ENCODE peak calls at places on chromosome 2, in six cellular contexts. R is IMR-90, E is tibial artery, P is sigmoid colon, N is heart left ventricle, Q is PC-9. K is an unnamed sample. For H3K27me3, the result is how much of the 10 kb centered on the place peaks cover.

GRCh38 chr2:69863310-69863709 is 30.4 kb upstream of the SNRNP27 start:
- DNase-seq in N (no peak), Q (no peak), E (no peak), R (no peak), P (no peak), K (no peak)

GRCh38 chr2:101980368-101980767 is 11.4 kb upstream of the IL1R2 start:
- DNase-seq in R (no peak), P (no peak), E (no peak), N (no peak), Q (no peak), K (no peak)

GRCh38 chr2:232783278-232783677 is 6.9 kb upstream of the KCNJ13 start:
- DNase-seq in R (no peak), E (no peak), N (no peak), P (no peak), Q (no peak), K (no peak)

GRCh38 chr2:147538088-147538487 is 306.7 kb upstream of the ACVR2A start:
- DNase-seq in R (peak), E (no peak), P (no peak), Q (no peak), N (no peak), K (peak)

GRCh38 chr2:46825958-46826897 is 89.4 kb downstream of the MCFD2 start:
- DNase-seq in P (no peak), E (peak), Q (no peak), N (no peak), R (peak), K (no peak)

GRCh38 chr2:48578313-48578712 is 39.3 kb upstream of the GTF2A1L start:
- DNase-seq in R (no peak), E (no peak), N (no peak), Q (peak), P (no peak), K (no peak)

GRCh38 chr2:15412309-15412708 is 148.8 kb downstream of the NBAS start:
- DNase-seq in E (no peak), R (no peak), P (no peak), N (no peak), Q (no peak), K (no peak)

GRCh38 chr2:46977899-46978298 is 62.3 kb upstream of the MCFD2 start:
- DNase-seq in R (no peak), Q (no peak), N (no peak), P (no peak), E (no peak), K (no peak)

GRCh38 chr2:98502556-98503335 is 58.1 kb downstream of the INPP4A start:
- DNase-seq in R (peak), E (no peak), N (no peak), Q (peak), P (peak), K (no peak)

GRCh38 chr2:86695053-86695691 is 24.9 kb upstream of the RMND5A start:
- DNase-seq in Q (peak), N (no peak), R (peak), P (no peak), E (no peak), K (no peak)

GRCh38 chr2:19505199-19506136 is 147.0 kb upstream of the OSR1 start:
- DNase-seq in E (no peak), N (no peak), R (no peak), Q (no peak), P (no peak), K (no peak)

GRCh38 chr2:233129351-233129978 is 69.3 kb downstream of the INPP5D start:
- DNase-seq in Q (no peak), N (no peak), E (no peak), P (no peak), R (no peak), K (no peak)

GRCh38 chr2:3453196-3453845 is 66.0 kb downstream of the ADI1 start:
- DNase-seq in E (no peak), N (no peak), R (no peak), Q (no peak), P (no peak), K (no peak)

GRCh38 chr2:144592500-144593256 is 72.8 kb upstream of the ZEB2 start:
- DNase-seq in R (no peak), E (no peak), P (no peak), Q (no peak), N (no peak), K (no peak)

GRCh38 chr2:10629819-10630532 is 59.8 kb downstream of the NOL10 start:
- DNase-seq in E (no peak), Q (no peak), N (no peak), R (no peak), P (no peak), K (no peak)

GRCh38 chr2:232341061-232341738 is 37.4 kb upstream of the ALPP start:
- DNase-seq in N (no peak), Q (no peak), R (no peak), P (peak), E (no peak), K (no peak)

GRCh38 chr2:159362816-159363251 is 76.3 kb upstream of the WDSUB1 start:
- DNase-seq in E (no peak), R (peak), P (no peak), Q (no peak), N (no peak), K (no peak)

GRCh38 chr2:176149484-176150337 is 1.6 kb upstream of the HOXD4 start:
- DNase-seq in N (no peak), R (no peak), P (no peak), Q (no peak), E (no peak), K (no peak)

GRCh38 chr2:190318514-190318913 is 1.1 kb downstream of the HIBCH start:
- DNase-seq in E (no peak), Q (no peak), R (no peak), N (no peak), P (no peak), K (no peak)

DNA sequence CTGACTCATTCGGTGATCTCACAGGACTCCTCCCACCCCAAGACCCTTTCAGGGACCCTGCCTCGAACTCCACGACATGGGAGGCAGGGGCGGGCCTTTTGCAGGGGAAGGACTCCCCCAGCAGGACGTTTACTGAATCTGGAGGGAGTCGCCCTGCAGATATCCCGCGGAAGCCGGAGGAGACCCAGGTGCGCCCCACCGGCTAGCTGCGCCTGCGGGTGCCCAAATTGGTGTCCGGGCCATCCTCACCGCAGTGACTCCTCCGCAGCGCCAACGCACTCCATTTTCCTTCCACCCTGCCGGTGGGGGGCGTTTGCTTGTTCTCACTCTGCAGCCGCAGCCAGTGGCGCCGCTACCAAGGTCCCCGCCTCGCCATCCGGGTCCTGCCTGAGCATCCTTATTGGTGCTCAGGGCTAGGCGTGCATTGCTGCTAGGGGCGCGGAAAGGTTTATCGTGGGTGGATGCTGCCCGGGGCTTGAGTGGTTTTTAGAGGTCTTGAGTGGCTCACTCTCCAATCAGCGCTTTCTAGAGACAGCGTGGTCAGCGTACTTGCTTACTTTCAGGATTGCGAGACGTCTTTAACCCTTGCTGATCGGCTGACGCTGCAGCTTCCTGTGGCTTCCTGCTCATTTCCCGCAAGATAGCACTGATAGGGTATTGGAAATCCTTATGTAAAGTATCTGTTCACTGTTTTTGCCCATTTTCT is 81.4 kb downstream of the BIN1 start:
- DNase-seq in R (peak), E (peak), Q (no peak), P (peak), N (peak), K (peak)
- H3K4me3 ChIP-seq in R (peak), E (peak), Q (no peak), P (peak), N (peak), K (no peak)

GRCh38 chr2:182300603-182301002 is 126.2 kb downstream of the PDE1A start:
- DNase-seq in Q (no peak), N (no peak), P (no peak), R (no peak), E (no peak), K (no peak)
- H3K27me3 ChIP-seq in Q (under half), N (under half), P (under half), R (under half), E (under half), K (under half)

GRCh38 chr2:181694271-181694670 is 14.0 kb upstream of the NEUROD1 start:
- DNase-seq in Q (no peak), N (no peak), P (no peak), R (no peak), E (no peak), K (no peak)
- H3K4me3 ChIP-seq in Q (no peak), N (no peak), P (no peak), R (no peak), E (no peak), K (no peak)

GRCh38 chr2:44805391-44805790 is 136.1 kb upstream of the SIX3 start:
- DNase-seq in N (no peak), Q (no peak), R (no peak), P (no peak), E (no peak), K (no peak)
- H3K27me3 ChIP-seq in N (under half), Q (under half), R (half or more), P (under half), E (under half), K (under half)

GRCh38 chr2:96317584-96317997 is 7.5 kb upstream of the ITPRIPL1 start:
- DNase-seq in N (no peak), R (no peak), E (no peak), P (no peak), Q (no peak), K (no peak)

GRCh38 chr2:96318723-96319122 is 6.4 kb upstream of the ITPRIPL1 start:
- DNase-seq in P (no peak), Q (no peak), E (no peak), N (no peak), R (no peak), K (no peak)

GRCh38 chr2:96320326-96321229 is 4.5 kb upstream of the ITPRIPL1 start:
- DNase-seq in E (no peak), Q (peak), R (no peak), N (no peak), P (no peak), K (no peak)

GRCh38 chr2:96321230-96322103 is 3.6 kb upstream of the ITPRIPL1 start:
- DNase-seq in E (peak), N (peak), R (peak), Q (no peak), P (no peak), K (peak)

GRCh38 chr2:96319396-96319795 is 5.7 kb upstream of the ITPRIPL1 start:
- DNase-seq in Q (no peak), R (no peak), P (no peak), E (no peak), N (no peak), K (no peak)
- H3K4me3 ChIP-seq in Q (no peak), R (no peak), P (no peak), E (no peak), N (no peak), K (no peak)

DNA sequence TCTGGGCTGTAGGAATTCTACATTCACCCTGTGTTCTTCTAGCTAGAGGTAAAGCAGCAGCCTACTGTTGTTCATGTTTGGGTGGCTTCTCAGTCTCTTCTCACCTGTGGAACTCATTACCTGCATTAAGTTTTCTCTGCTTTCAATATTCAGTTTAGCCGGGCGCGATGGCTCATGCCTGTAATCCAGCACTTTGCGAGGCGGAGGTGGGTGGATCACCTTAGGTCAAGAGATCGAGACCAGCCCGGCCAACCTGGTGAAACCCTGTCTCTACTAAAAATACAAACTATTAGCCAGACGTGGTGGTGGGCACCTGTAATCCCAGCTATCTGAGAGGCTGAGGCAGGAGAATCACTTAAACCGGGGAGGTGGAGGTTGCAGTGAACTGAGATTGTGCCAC is 139.8 kb upstream of the UBE2E3 start:
- DNase-seq in Q (no peak), R (no peak), P (no peak), E (no peak), N (no peak), K (no peak)
- H3K27me3 ChIP-seq in Q (under half), R (under half), P (under half), E (under half), N (under half), K (under half)

DNA sequence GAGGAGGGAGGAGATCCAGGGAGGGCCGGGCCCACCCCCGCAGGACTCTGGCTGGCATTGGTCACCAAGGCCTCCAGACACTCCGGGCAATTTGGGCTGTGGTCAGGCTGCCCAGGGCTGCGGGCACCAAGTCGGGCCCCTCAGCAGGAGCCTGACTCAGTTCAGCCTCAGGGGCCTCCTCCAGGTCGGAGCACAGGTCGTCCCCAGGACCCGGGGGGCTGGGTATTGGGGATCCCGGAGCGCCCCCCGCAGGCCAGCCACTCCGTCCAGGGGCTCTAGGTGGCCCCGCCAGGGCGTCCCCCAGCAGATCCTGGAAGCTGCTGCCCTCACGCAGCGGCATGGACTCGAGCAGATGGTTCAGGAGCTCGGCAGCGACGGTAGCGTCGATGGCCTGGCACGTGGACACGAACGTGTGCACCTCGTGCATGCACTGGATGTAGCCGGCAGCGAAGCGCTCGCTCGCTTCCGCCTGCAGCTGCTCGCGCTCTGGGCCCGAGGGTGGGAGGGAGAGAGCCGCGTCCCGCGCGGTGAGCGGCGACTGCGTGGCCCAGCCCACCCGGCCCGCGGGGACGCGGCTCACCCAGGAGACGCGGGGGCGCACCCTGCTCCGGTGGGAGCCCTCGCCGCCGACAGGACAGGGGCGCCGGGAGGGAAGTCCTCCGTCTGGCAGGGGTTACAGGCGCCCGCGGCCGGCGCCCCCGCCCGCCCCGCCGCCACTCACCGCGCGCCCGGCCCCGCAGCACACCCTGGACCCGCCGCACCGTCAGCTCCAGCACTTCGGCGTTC is 879 bp downstream of the HES6 start:
- DNase-seq in N (no peak), E (no peak), P (peak), R (no peak), Q (no peak), K (peak)
- H3K4me3 ChIP-seq in N (peak), E (peak), P (no peak), R (peak), Q (no peak), K (no peak)

K was measured in body of pancreas.